ENCODE peak calls at places on chromosomes 13 and 19, in seven cellular contexts. F is fibroblast of lung, R is suprapubic skin, C is aorta, E is PC-9, D is ascending aorta, J is lower lobe of right lung. Y is an unnamed sample. For H3K4me1, the result is how much of the 10 kb centered on the place peaks cover.

GRCh38 chr19:16232127-16232526 is 34.4 kb downstream of the AP1M1 start:
- DNase-seq in E (no peak), F (no peak), C (no peak), J (no peak), R (no peak), D (no peak), Y (no peak)

GRCh38 chr13:99509477-99509876 is 8.2 kb downstream of the TM9SF2 start:
- DNase-seq in R (no peak), D (no peak), J (no peak), C (no peak), F (no peak), E (no peak), Y (no peak)

GRCh38 chr13:101416181-101417042 is at the start of gene NALCN:
- DNase-seq in J (peak), E (peak), F (peak), D (peak), C (peak), R (peak), Y (no peak)

GRCh38 chr13:51557875-51558604 is 26.2 kb upstream of the WDFY2 start:
- DNase-seq in E (peak), F (peak), C (no peak), J (no peak), D (no peak), R (no peak), Y (no peak)

GRCh38 chr13:25659091-25659502 is 287.3 kb downstream of the ATP8A2 start:
- DNase-seq in E (no peak), D (no peak), C (no peak), J (no peak), R (no peak), F (peak), Y (no peak)

GRCh38 chr13:24178847-24179845 is 18.6 kb downstream of the SPATA13 start:
- DNase-seq in D (no peak), R (no peak), J (no peak), C (no peak), F (no peak), E (no peak), Y (no peak)

GRCh38 chr13:38582133-38582532 is 104.7 kb upstream of the FREM2 start:
- DNase-seq in C (no peak), J (no peak), F (peak), E (peak), D (no peak), R (no peak), Y (peak)

GRCh38 chr13:65595881-65596280 is 1634.3 kb downstream of the PCDH9 start:
- DNase-seq in E (no peak), J (no peak), C (no peak), R (no peak), D (no peak), F (no peak), Y (no peak)

GRCh38 chr13:67134322-67135129 is 95.6 kb downstream of the PCDH9 start:
- DNase-seq in C (no peak), F (peak), R (no peak), E (no peak), D (no peak), J (no peak), Y (no peak)

DNA sequence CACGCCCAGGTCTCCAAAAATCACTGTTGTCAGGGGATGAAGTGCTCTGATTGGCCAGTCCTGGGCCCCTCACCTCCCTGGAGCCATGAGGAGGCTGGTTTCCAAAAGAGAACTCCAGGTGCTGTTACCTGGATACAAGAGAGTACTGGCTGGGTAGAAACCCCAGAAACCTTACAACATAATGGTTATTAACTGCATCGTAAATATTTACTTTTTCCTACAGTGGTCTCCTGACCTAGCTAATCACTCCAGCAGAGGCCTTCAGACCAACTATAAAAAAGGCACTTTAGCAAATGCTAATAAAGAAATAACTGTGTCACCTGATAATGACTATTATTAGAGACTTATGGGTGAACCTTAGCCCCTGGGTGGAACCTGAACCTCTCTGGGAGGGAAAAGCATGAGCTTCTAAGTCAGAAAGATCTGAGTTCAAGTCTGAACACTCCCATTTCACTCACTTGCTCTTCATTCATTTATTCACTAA is 1.5 kb upstream of the IGSF23 start:
- DNase-seq in E (peak), D (no peak), J (peak), F (no peak), R (no peak), C (no peak), Y (peak)
- H3K4me1 ChIP-seq in E (under half), D (under half), J (under half), F (under half), R (under half), C (under half), Y (under half)

GRCh38 chr19:5624154-5624663 is 1.3 kb downstream of the SAFB start:
- DNase-seq in D (no peak), F (peak), R (no peak), C (peak), E (no peak), J (peak), Y (peak)

GRCh38 chr19:5621945-5622464 is 571 bp downstream of the SAFB2 start:
- DNase-seq in E (no peak), C (peak), J (no peak), R (peak), D (no peak), F (no peak), Y (no peak)

GRCh38 chr19:5623397-5624153 is 692 bp downstream of the SAFB start:
- DNase-seq in J (no peak), F (no peak), C (peak), E (no peak), D (peak), R (peak), Y (peak)

GRCh38 chr19:5622465-5623396 is at the start of the genes SAFB and SAFB2:
- DNase-seq in C (peak), R (peak), E (peak), F (peak), J (peak), D (peak), Y (peak)

DNA sequence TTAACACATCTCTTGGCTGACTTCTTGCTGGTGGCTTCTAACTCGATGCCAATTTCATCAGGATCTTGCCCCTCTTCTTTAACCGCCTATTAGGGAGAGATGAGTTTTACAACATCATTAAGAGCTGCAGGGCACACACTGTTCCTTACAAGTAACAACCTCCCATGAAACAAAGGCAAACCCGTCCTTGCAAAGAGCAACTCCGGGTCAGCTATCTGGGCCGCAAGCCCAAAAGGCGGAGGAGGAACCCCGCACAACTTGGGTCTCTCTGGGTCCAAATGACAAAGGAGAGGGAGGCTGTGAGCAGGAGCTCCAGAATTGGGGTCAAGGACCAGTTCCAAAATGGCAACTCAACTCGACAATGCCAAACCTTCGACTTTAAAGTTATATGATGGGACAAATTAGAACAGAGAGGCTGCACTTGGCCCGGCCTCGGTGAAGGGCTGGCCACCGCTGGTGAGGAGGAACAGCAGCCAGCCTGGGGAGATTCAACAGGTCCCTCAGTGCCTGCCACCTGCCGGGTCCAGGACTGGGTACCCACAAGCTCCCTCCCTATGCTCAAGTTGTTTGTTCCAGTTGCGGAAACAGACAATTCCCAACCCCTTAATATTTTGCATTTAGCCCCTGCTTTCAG is 1.1 kb downstream of the SAFB2 start:
- DNase-seq in F (no peak), J (no peak), C (no peak), D (no peak), R (no peak), E (no peak), Y (peak)
- H3K4me1 ChIP-seq in F (under half), J (half or more), C (under half), D (under half), R (half or more), E (under half), Y (under half)

GRCh38 chr19:1136201-1136600 is 32.4 kb downstream of the GPX4 start:
- DNase-seq in J (no peak), F (no peak), D (no peak), R (no peak), E (no peak), C (no peak), Y (peak)
- H3K4me1 ChIP-seq in J (half or more), F (under half), D (under half), R (under half), E (under half), C (under half), Y (under half)

DNA sequence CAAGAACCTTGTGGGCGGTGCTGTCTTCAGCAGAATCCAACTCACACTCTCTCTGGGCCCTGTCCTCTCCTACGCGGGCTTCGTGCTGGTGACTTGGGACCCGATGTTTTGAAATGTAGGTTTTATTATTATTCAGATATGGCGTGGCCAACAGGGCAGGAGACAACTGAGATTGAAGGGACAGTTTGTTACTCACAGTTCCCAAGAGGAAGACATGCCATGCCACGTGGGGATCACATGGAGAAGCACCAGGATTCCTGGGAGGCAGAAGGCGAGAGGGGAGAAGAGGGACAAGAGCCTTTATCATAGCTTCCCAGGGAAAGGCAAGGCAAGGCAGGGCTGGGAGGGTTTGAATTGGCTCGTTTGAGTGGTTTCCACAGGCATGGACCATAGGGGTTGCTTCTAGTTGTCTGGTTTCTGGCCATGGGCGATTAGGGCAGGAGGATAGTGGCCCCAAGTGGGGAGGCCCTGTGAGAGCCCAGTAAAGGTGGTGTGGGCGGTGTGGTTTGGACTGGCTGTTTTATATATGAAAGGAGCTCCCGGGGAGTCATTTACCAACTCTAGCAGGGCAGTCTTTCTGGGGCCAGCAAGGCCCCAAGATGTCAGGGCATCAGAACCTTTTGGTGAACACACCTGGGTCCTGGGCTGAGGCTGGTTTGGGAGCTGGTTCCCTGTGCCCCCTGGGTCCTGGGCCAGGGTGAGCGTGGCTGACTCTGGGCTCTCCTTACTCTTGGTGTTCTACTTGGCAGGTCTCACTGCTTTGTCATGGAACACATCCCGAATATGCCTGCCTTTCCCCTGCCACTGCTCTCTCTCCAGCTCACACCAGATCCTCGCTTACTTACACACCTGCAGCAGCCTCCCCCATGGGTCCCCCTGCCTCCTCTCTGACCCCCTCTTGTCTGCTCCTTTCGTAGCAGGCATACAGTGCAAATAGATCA is 94.0 kb upstream of the ZNF536 start:
- DNase-seq in D (no peak), J (no peak), E (no peak), R (no peak), F (no peak), C (no peak), Y (no peak)
- H3K4me1 ChIP-seq in D (under half), J (under half), E (under half), R (under half), F (under half), C (under half), Y (under half)

GRCh38 chr13:26965058-26965380 is 204.4 kb upstream of the GPR12 start:
- DNase-seq in D (no peak), C (no peak), J (peak), F (no peak), E (no peak), R (no peak), Y (peak)

GRCh38 chr13:26964278-26965057 is 203.9 kb upstream of the GPR12 start:
- DNase-seq in J (no peak), C (no peak), D (no peak), E (no peak), R (no peak), F (no peak), Y (no peak)

GRCh38 chr13:26965976-26966375 is 205.4 kb upstream of the GPR12 start:
- DNase-seq in J (peak), F (peak), C (no peak), E (no peak), D (no peak), R (no peak), Y (no peak)

GRCh38 chr13:26962671-26963070 is 202.1 kb upstream of the GPR12 start:
- DNase-seq in E (no peak), F (no peak), C (no peak), D (no peak), R (no peak), J (no peak), Y (no peak)

GRCh38 chr13:26961890-26962615 is 201.5 kb upstream of the GPR12 start:
- DNase-seq in R (no peak), E (no peak), D (no peak), F (no peak), J (peak), C (no peak), Y (peak)
- H3K4me1 ChIP-seq in R (under half), E (under half), D (under half), F (under half), J (under half), C (under half), Y (under half)

GRCh38 chr13:27470042-27470830 is 19.9 kb upstream of the MTIF3 start:
- DNase-seq in E (no peak), J (no peak), C (no peak), F (no peak), R (no peak), D (no peak), Y (peak)

GRCh38 chr13:27461940-27462584 is 11.7 kb upstream of the MTIF3 start:
- DNase-seq in R (no peak), F (no peak), C (no peak), J (no peak), D (no peak), E (no peak), Y (no peak)

GRCh38 chr13:27465611-27466010 is 15.2 kb upstream of the MTIF3 start:
- DNase-seq in E (no peak), J (no peak), F (no peak), D (no peak), C (no peak), R (no peak), Y (no peak)

GRCh38 chr13:27463500-27463899 is 13.1 kb upstream of the MTIF3 start:
- DNase-seq in E (no peak), F (no peak), C (no peak), J (no peak), R (no peak), D (no peak), Y (no peak)

DNA sequence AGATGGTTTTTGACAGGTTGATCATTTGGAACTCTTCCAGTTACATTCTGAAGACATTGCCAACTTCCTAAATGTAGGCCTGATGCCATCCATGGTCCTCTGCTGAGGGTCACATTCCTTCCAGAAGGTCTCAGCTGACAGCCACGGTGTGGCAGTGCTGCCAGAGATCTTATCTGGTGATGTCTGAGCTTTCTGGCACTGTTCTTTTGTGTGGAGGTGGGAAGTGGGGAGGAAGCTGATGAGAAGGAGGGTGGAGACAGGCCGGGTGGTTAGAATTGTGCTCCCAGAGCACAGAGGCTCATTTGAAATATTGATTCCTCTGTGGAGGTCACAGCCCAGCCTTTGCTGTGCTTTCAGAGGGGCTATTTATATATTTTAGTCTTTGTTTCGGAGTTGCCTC is 16.1 kb upstream of the MTIF3 start:
- DNase-seq in C (no peak), F (no peak), R (no peak), E (no peak), J (no peak), D (no peak), Y (no peak)
- H3K4me1 ChIP-seq in C (under half), F (under half), R (under half), E (under half), J (under half), D (under half), Y (under half)

GRCh38 chr19:58560007-58560887 is 1.8 kb upstream of the UBE2M start:
- DNase-seq in C (peak), R (no peak), J (no peak), D (no peak), F (no peak), E (no peak), Y (no peak)
- H3K4me1 ChIP-seq in C (under half), R (half or more), J (under half), D (under half), F (under half), E (under half), Y (under half)

DNA sequence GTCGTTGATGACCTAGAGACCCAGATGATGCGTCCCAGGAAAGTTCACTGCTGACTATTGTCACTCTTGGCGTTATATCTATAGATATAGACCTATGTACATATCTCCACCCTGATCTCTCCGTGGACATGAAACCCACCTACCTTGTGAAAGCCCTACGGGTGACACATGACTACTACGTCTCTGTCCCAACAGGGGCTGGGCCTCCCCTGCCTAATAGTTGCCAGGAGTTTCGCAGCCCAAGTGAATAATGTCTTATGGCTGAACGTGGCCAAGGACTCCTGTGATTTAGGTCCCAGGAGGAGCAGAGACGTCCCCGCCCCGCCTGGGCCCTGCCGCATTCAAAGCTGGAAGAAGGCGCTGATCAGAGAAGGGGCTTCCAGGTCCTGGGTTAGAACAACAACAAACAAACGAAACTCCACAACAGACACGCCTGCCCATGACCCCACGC is 4.9 kb upstream of the POU4F1 start:
- DNase-seq in D (no peak), F (no peak), E (no peak), C (no peak), J (no peak), R (no peak), Y (no peak)
- H3K4me1 ChIP-seq in D (under half), F (under half), E (under half), C (under half), J (under half), R (under half), Y (under half)

GRCh38 chr19:10408511-10409291 is 5.4 kb upstream of the CDC37 start:
- DNase-seq in R (no peak), E (no peak), C (peak), J (peak), D (no peak), F (no peak), Y (no peak)

GRCh38 chr19:10403137-10404021 is at the start of gene CDC37:
- DNase-seq in J (peak), D (peak), R (peak), C (peak), F (peak), E (peak), Y (peak)

GRCh38 chr19:10404888-10405808 is 1.8 kb upstream of the CDC37 start:
- DNase-seq in J (no peak), R (no peak), D (no peak), F (no peak), E (no peak), C (no peak), Y (no peak)

GRCh38 chr19:10406191-10406590 is 2.8 kb upstream of the CDC37 start:
- DNase-seq in F (no peak), D (no peak), J (no peak), C (no peak), R (no peak), E (no peak), Y (no peak)

DNA sequence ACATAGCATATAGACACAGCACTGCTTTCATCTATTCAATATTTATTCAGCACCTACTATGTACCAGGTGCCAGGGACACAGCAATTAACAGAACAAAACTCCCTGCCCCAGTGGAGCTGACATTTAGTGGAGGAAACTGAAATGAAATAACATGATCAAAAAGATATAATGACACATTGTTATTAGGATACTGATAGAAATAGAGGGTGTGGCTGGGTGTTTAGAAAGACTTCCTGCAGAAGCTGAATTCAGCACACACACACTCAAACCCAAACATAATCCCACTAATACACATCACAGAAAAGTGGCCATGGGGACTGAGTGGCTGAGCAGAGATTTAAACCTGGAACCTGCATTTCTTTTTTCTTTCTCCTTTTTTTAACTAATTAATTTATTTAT is 3.8 kb upstream of the CDC37 start:
- DNase-seq in F (no peak), E (no peak), J (no peak), C (no peak), R (no peak), D (no peak), Y (no peak)
- H3K4me1 ChIP-seq in F (under half), E (under half), J (half or more), C (under half), R (under half), D (under half), Y (under half)

DNA sequence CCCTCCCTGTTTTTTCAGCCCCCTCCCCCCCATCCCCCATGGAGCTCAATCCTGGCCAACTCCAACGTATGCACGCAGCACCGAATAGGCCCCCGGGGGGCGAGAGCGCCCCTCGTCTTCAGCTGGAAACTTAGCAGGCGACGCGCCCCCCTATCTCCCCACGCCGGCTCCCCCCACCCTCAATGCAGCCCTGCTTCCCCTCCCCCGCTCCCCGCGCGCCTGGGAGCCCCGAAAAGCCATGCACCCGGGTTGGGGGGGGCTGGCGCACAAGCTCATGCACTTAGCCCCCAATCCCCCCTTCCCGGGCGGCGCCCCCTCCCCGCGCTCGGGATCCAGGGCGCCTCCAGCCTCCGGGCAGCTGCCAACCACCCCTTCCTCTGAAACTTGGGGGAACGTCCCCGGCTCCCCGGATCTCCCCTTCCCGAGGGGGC is 508 bp downstream of the ZBTB7A start:
- DNase-seq in E (no peak), R (peak), F (no peak), C (no peak), J (no peak), D (no peak), Y (no peak)
- H3K4me1 ChIP-seq in E (under half), R (under half), F (under half), C (under half), J (half or more), D (under half), Y (under half)